ENCODE peak calls at places on chromosomes 6 and 20, in six cellular contexts. K is CD4-positive, CD25-positive, alpha-beta regulatory T cell; G is Karpas-422; J is uterus; C is DND-41; U is osteoblast. A is an unnamed sample.
A peak's percentile ranks its signal among the peaks of the same experiment; 100 is the strongest.

GRCh38 chr20:34637245-34638185 is 39.4 kb downstream of the PIGU start:
- DNase-seq in K (no peak), G (no peak), J (peak; percentile 56), C (no peak), U (peak; percentile 78), A (no peak)

GRCh38 chr20:23115823-23116222 is 29.7 kb upstream of the CD93 start:
- DNase-seq in K (no peak), G (no peak), J (no peak), C (peak; percentile 45), U (no peak), A (no peak)

GRCh38 chr20:16528078-16528477 is 45.2 kb downstream of the KIF16B start:
- DNase-seq in K (no peak), G (no peak), J (peak; percentile 60), C (no peak), U (peak; percentile 72), A (no peak)

GRCh38 chr6:159695984-159696383 is 2.9 kb upstream of the SOD2 start:
- DNase-seq in K (no peak), G (peak; percentile 27), J (no peak), C (no peak), U (peak; percentile 82), A (no peak)

GRCh38 chr6:142850653-142851434 is 94.1 kb downstream of the HIVEP2 start:
- DNase-seq in K (peak; percentile 34), G (no peak), J (no peak), C (no peak), U (peak; percentile 30), A (no peak)

GRCh38 chr6:16514249-16514648 is 247.0 kb downstream of the ATXN1 start:
- DNase-seq in K (no peak), G (peak; percentile 72), J (no peak), C (no peak), U (peak; percentile 81), A (peak; percentile 83)

GRCh38 chr6:17790486-17790885 is 83.8 kb upstream of the NUP153 start:
- DNase-seq in K (no peak), G (no peak), J (no peak), C (no peak), U (no peak), A (no peak)

GRCh38 chr6:38715016-38715809 is at the start of gene DNAH8:
- DNase-seq in K (no peak), G (peak; percentile 20), J (no peak), C (no peak), U (peak; percentile 80), A (no peak)

GRCh38 chr6:144343736-144344428 is 58.7 kb downstream of the UTRN start:
- DNase-seq in K (no peak), G (peak; percentile 71), J (no peak), C (peak; percentile 61), U (no peak), A (peak; percentile 83)

GRCh38 chr6:135054238-135054574 is 416 bp downstream of the HBS1L start:
- DNase-seq in K (no peak), G (peak; percentile 63), J (no peak), C (no peak), U (no peak), A (peak; percentile 46)

GRCh38 chr6:98039443-98039842 is 756.4 kb upstream of the MMS22L start:
- DNase-seq in K (no peak), G (no peak), J (no peak), C (no peak), U (no peak), A (no peak)

GRCh38 chr6:154440022-154440421 is 70.5 kb downstream of the CNKSR3 start:
- DNase-seq in K (no peak), G (no peak), J (no peak), C (no peak), U (no peak), A (no peak)

GRCh38 chr6:149766156-149766768 is 16.7 kb downstream of the PCMT1 start:
- DNase-seq in K (no peak), G (no peak), J (no peak), C (no peak), U (no peak), A (no peak)

GRCh38 chr6:122621638-122622037 is 11.4 kb downstream of the PKIB start:
- DNase-seq in K (no peak), G (no peak), J (no peak), C (no peak), U (no peak), A (no peak)

GRCh38 chr6:166572370-166573261 is 13.9 kb downstream of the RAMACL start:
- DNase-seq in K (no peak), G (no peak), J (no peak), C (no peak), U (peak; percentile 89), A (no peak)

GRCh38 chr6:124962617-124963415 is 579 bp downstream of the RNF217 start:
- DNase-seq in K (no peak), G (no peak), J (peak; percentile 32), C (no peak), U (peak; percentile 86), A (no peak)

GRCh38 chr6:149150301-149150700 is 167.2 kb upstream of the TAB2 start:
- DNase-seq in K (no peak), G (no peak), J (no peak), C (no peak), U (no peak), A (no peak)

GRCh38 chr6:35474129-35474977 is 6.2 kb downstream of the RPL10A start:
- DNase-seq in K (no peak), G (peak; percentile 85), J (no peak), C (peak; percentile 23), U (peak; percentile 69), A (no peak)

GRCh38 chr20:49705358-49705757 is 8.3 kb downstream of the B4GALT5 start:
- DNase-seq in K (no peak), G (no peak), J (no peak), C (no peak), U (no peak), A (no peak)

GRCh38 chr6:63245908-63246307 is 34.6 kb downstream of the FKBP1C start:
- DNase-seq in K (no peak), G (peak; percentile 50), J (no peak), C (no peak), U (no peak), A (no peak)

GRCh38 chr6:166119116-166119911 is 48.3 kb downstream of the TBXT start:
- DNase-seq in K (no peak), G (no peak), J (no peak), C (no peak), U (no peak), A (no peak)

GRCh38 chr6:77876300-77876699 is 223.5 kb downstream of the MEI4 start:
- DNase-seq in K (no peak), G (no peak), J (no peak), C (no peak), U (no peak), A (no peak)

GRCh38 chr6:158654498-158654897 is 4.6 kb downstream of the SYTL3 start:
- DNase-seq in K (no peak), G (no peak), J (peak; percentile 85), C (no peak), U (peak; percentile 91), A (no peak)

GRCh38 chr6:27957526-27957925 is 485 bp downstream of the OR2B6 start:
- DNase-seq in K (no peak), G (no peak), J (no peak), C (no peak), U (no peak), A (no peak)

GRCh38 chr20:60249436-60249835 is 291.2 kb downstream of the CDH26 start:
- DNase-seq in K (no peak), G (no peak), J (no peak), C (peak; percentile 4), U (peak; percentile 92), A (no peak)

GRCh38 chr6:167122041-167122826 is 662 bp upstream of the CCR6 start:
- DNase-seq in K (no peak), G (no peak), J (no peak), C (no peak), U (no peak), A (no peak)

GRCh38 chr6:72649032-72649984 is 27.4 kb downstream of the KCNQ5 start:
- DNase-seq in K (no peak), G (peak; percentile 67), J (no peak), C (no peak), U (no peak), A (no peak)

GRCh38 chr20:53322651-53323050 is 271.0 kb downstream of the ZNF217 start:
- DNase-seq in K (no peak), G (no peak), J (no peak), C (no peak), U (no peak), A (peak; percentile 7)

DNA sequence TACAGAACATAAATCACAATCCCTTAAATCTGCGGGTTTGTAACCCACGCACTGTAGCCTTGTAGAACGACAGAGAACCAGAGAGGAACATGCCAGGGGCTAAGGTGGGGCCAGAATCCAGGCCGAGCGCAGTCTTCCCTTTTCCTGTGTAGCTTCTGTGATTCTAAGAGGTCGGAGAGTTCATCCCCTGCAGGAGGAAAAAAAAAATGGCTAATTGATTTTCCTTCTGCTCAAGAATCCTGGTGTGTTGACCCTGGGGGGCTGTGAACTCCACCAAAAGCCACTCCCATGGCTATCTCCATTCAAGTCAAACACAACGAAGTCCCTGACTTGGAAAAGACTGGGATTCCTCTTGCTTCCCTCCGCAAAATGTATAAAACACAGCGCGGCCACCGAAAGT is 96.3 kb downstream of the SPTLC3 start:
- DNase-seq in K (no peak), G (no peak), J (no peak), C (no peak), U (no peak), A (no peak)
- H3K4me3 ChIP-seq in K (no peak overlapping the region), G (no peak overlapping the region), J (no peak overlapping the region), C (no peak overlapping the region), U (no peak overlapping the region), A (no peak overlapping the region)

GRCh38 chr20:36860811-36861624 is 14.9 kb upstream of the TLDC2 start:
- DNase-seq in K (no peak), G (peak; percentile 64), J (no peak), C (no peak), U (peak; percentile 77), A (no peak)

GRCh38 chr20:36861875-36862801 is 13.8 kb upstream of the TLDC2 start:
- DNase-seq in K (no peak), G (peak; percentile 63), J (peak; percentile 93), C (no peak), U (peak; percentile 99), A (no peak)

GRCh38 chr20:36862857-36863668 is 12.9 kb upstream of the TLDC2 start:
- DNase-seq in K (no peak), G (peak; percentile 55), J (no peak), C (no peak), U (peak; percentile 85), A (no peak)

GRCh38 chr20:36860339-36860738 is 15.6 kb upstream of the TLDC2 start:
- DNase-seq in K (no peak), G (no peak), J (no peak), C (no peak), U (peak; percentile 72), A (no peak)

DNA sequence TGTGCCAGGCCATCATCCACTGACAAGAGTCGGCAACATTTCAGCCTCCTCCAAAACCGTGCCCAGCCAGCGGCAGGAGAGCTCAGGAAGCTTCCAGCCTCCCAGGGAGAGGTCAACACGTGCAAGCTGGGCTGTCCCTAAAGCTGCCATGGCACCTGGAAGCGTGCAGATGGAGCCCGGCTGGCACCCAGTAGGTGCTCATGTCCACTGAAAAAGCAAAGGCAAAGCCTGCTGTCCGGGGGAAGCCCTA is 14.4 kb upstream of the TLDC2 start:
- DNase-seq in K (no peak), G (no peak), J (no peak), C (no peak), U (no peak), A (no peak)
- H3K4me3 ChIP-seq in K (no peak overlapping the region), G (peak overlapping the region; percentile 87), J (peak overlapping the region; percentile 45), C (peak overlapping the region; percentile 80), U (peak overlapping the region; percentile 80), A (no peak overlapping the region)

GRCh38 chr6:147817042-147817689 is 308.7 kb downstream of the SAMD5 start:
- DNase-seq in K (no peak), G (no peak), J (no peak), C (no peak), U (no peak), A (no peak)
- H3K4me3 ChIP-seq in K (no peak overlapping the region), G (no peak overlapping the region), J (no peak overlapping the region), C (no peak overlapping the region), U (no peak overlapping the region), A (no peak overlapping the region)

GRCh38 chr6:26200918-26201721 is 113.9 kb downstream of the HFE start:
- DNase-seq in K (no peak), G (no peak), J (no peak), C (no peak), U (no peak), A (no peak)
- H3K4me3 ChIP-seq in K (no peak overlapping the region), G (no peak overlapping the region), J (no peak overlapping the region), C (peak overlapping the region; percentile 7), U (no peak overlapping the region), A (no peak overlapping the region)

A was measured in Jurkat, Clone E6-1.